ENCODE peak calls at places on chromosome 17, in five cellular contexts. J is CD4-positive, CD25-positive, alpha-beta regulatory T cell; L is tibial artery; U is right atrium auricular region; P is fibroblast of lung. H is an unnamed sample.

GRCh38 chr17:40618754-40619625 is 28.6 kb downstream of the SMARCE1 start:
- DNase-seq in L (no peak), U (no peak), P (no peak), J (no peak), H (no peak)

GRCh38 chr17:34533811-34534527 is 45.4 kb upstream of the TMEM132E start:
- DNase-seq in U (no peak), P (peak; percentile 22), L (no peak), J (no peak), H (no peak)

GRCh38 chr17:11389583-11389982 is 148.6 kb downstream of the SHISA6 start:
- DNase-seq in J (no peak), U (no peak), P (no peak), L (no peak), H (no peak)

GRCh38 chr17:56902350-56902749 is 11.5 kb downstream of the TRIM25 start:
- DNase-seq in L (no peak), P (no peak), J (no peak), U (no peak), H (no peak)

GRCh38 chr17:82200743-82201497 is 11.7 kb downstream of the CCDC57 start:
- DNase-seq in J (peak; percentile 93), L (no peak), U (no peak), P (no peak), H (no peak)

GRCh38 chr17:19263621-19264010 is 26.4 kb downstream of the EPN2 start:
- DNase-seq in J (no peak), L (peak; percentile 66), P (peak; percentile 59), U (no peak), H (no peak)

GRCh38 chr17:28744104-28744801 is 442 bp downstream of the TRAF4 start:
- DNase-seq in P (peak; percentile 65), J (peak; percentile 71), L (no peak), U (no peak), H (peak; percentile 43)

GRCh38 chr17:55089955-55090573 is 121.5 kb downstream of the STXBP4 start:
- DNase-seq in L (no peak), P (peak; percentile 31), U (no peak), J (peak; percentile 91), H (no peak)

GRCh38 chr17:8472663-8473062 is 37.0 kb downstream of the NDEL1 start:
- DNase-seq in J (no peak), P (no peak), U (no peak), L (no peak), H (no peak)

GRCh38 chr17:56637254-56637653 is 43.8 kb downstream of the NOG start:
- DNase-seq in L (no peak), U (no peak), P (no peak), J (no peak), H (no peak)

GRCh38 chr17:10649031-10649430 is 8.1 kb downstream of the MYH3 start:
- DNase-seq in L (no peak), U (no peak), J (no peak), P (peak; percentile 21), H (no peak)

GRCh38 chr17:41060052-41060604 is at the start of gene KRTAP2-3:
- DNase-seq in J (no peak), P (peak; percentile 52), U (no peak), L (no peak), H (no peak)

GRCh38 chr17:38727661-38728220 is 2.4 kb upstream of the CISD3 start:
- DNase-seq in P (no peak), U (no peak), J (peak; percentile 89), L (no peak), H (no peak)

GRCh38 chr17:75872434-75873351 is 5.7 kb downstream of the TRIM47 start:
- DNase-seq in P (peak; percentile 75), L (peak; percentile 92), J (peak; percentile 90), U (peak; percentile 95), H (peak; percentile 88)

GRCh38 chr17:82097919-82098168 is 192 bp downstream of the FASN start:
- DNase-seq in P (no peak), L (no peak), J (peak; percentile 35), U (no peak), H (no peak)

GRCh38 chr17:66655861-66656260 is 179.1 kb upstream of the CACNG5 start:
- DNase-seq in U (no peak), J (peak; percentile 22), L (no peak), P (no peak), H (no peak)

GRCh38 chr17:80319999-80320344 is 59.3 kb downstream of the RNF213 start:
- DNase-seq in L (no peak), J (no peak), P (no peak), U (no peak), H (no peak)

GRCh38 chr17:81342700-81343070 is 47.6 kb upstream of the SLC38A10 start:
- DNase-seq in P (no peak), U (no peak), J (no peak), L (no peak), H (no peak)

GRCh38 chr17:40818733-40819527 is 3.5 kb downstream of the KRT10 start:
- DNase-seq in L (peak; percentile 56), J (peak; percentile 92), U (peak; percentile 63), P (peak; percentile 76), H (peak; percentile 86)

GRCh38 chr17:69597898-69598692 is 183.6 kb downstream of the MAP2K6 start:
- DNase-seq in J (no peak), L (no peak), U (no peak), P (peak; percentile 34), H (no peak)

GRCh38 chr17:38861399-38861843 is 7.9 kb upstream of the RPL23 start:
- DNase-seq in U (no peak), J (no peak), L (no peak), P (no peak), H (no peak)

GRCh38 chr17:2044263-2044894 is 2.6 kb downstream of the OVCA2 start:
- DNase-seq in J (no peak), U (no peak), L (no peak), P (no peak), H (no peak)

GRCh38 chr17:82783498-82783897 is 31.6 kb downstream of the TBCD start:
- DNase-seq in U (no peak), L (no peak), J (no peak), P (no peak), H (no peak)

GRCh38 chr17:7862692-7863437 is 5.1 kb downstream of the CYB5D1 start:
- DNase-seq in P (peak; percentile 63), J (peak; percentile 33), U (no peak), L (no peak), H (no peak)

GRCh38 chr17:48562934-48563333 is 15.2 kb downstream of the HOXB4 start:
- DNase-seq in J (no peak), P (no peak), U (no peak), L (no peak), H (no peak)
- H3K27ac ChIP-seq in J (no peak overlapping the region), P (peak overlapping the region; percentile 1), U (no peak overlapping the region), L (no peak overlapping the region), H (no peak overlapping the region)

DNA sequence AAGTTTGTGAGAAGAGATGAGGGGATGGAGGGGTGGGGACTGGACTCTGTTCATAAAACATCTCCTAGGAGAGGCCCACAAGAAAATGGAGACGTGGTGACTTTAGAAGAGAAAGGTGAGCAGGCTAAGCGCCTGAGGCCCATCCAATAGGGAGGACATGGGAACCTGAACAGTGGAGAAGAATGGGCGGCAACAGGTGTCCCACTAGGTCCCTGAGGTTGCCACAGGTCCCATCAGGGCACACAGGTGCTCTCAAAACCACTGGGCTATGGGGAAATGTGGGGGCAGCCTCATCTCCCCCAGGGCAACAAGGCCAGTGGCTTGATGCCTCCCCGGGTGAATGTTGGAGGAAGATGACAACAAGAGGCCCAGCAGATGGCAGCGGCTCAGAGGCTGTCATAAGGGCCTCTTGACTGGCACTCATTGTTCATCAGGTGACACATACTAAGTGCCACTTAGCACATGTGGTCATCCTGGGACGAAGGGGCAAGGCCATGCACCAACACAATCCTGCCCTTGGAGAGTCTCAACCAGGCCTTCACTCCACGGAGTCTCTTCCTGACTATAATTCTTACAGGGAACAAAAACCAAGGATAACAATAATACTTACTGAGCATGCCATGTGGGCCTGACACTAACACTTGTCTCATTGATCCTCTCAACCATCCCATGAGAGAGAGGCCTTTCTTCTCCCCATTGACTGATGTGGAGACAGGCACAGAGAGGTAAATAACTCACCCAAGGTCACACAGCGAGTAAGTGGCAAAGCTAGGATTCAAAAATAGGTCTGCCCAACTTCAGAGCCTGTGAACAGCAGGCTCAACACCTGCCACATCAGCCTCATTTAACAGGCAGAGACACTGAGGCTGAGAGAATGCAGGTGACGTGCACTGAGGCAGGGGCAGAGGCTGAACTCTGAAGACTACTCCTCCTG is 38.0 kb downstream of the CUEDC1 start:
- DNase-seq in J (peak; percentile 54), U (no peak), P (no peak), L (no peak), H (no peak)
- H3K27ac ChIP-seq in J (no peak overlapping the region), U (peak overlapping the region; percentile 86), P (no peak overlapping the region), L (peak overlapping the region; percentile 85), H (peak overlapping the region; percentile 78)

DNA sequence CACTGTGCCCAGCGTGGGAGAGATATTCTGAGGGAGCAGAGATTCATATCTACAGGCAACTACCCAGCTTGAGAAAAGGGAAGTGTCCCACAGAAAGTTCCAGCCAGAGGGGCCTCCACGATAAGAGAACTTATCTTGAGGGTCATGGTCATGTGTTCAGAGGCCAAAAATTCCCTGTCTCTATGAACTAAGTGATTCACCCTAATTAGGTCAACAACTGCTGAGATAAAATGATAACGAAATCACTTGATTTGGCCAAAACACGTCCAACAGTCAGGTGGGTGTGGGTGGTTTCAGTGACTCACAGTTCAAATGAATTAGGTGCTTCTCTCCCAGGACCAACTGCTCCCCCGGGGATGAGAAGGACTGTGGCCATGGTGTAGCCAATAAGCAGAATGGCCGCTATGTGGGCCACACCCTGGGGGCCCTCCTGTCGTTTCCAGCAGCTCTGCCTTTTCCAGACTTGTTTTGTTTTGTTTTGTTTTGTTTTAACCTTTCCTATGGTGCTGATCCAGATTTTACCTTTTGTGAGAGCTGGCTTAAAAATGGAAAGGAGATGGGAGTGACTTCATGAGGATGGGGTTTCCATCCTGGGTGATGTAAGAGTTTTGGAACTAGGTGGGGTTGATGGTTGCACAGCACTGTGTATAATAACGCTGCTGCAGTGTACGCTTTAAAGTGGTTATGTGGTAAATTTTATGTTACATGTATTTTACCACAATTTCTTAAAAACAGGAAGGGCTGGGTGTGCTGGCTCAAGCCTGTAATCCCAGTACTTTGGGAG is 8.7 kb downstream of the DNAI2 start:
- DNase-seq in L (no peak), U (no peak), P (no peak), J (peak; percentile 93), H (no peak)
- H3K27ac ChIP-seq in L (no peak overlapping the region), U (no peak overlapping the region), P (no peak overlapping the region), J (peak overlapping the region; percentile 84), H (no peak overlapping the region)

DNA sequence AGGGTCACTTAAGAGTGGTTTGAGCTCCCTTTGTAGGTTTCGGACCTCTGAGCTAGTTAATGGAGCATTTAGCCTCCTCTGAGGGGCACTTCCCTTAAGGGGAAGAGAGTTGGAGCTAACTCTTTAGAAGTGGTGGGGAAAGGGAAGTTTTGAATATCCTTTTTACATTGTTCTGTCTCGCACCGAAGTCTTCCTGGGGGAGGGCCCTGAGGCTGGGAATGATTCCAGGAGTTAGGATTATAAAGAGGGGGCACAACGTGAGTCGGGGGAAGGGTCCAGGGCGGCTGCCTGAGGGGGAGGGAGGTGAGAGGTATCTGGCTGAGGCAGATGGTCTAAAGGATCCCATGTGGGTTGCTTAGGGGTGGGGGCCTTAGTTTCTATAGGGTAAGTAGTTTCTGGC is 32.3 kb downstream of the SEC14L1 start:
- DNase-seq in P (no peak), J (no peak), U (no peak), L (no peak), H (no peak)
- H3K27ac ChIP-seq in P (no peak overlapping the region), J (no peak overlapping the region), U (no peak overlapping the region), L (no peak overlapping the region), H (peak overlapping the region; percentile 57)

GRCh38 chr17:45108051-45108450 is 24.3 kb downstream of the PLCD3 start:
- DNase-seq in U (no peak), L (no peak), P (no peak), J (no peak), H (no peak)
- H3K27ac ChIP-seq in U (no peak overlapping the region), L (peak overlapping the region; percentile 91), P (no peak overlapping the region), J (no peak overlapping the region), H (peak overlapping the region; percentile 22)